ENCODE peak calls at places on chromosomes 3 and 15, in seven cellular contexts. F is cardiac muscle cell; B is CD8-positive, alpha-beta T cell; A is lower lobe of right lung; K is stimulated activated CD8-positive, alpha-beta memory T cell treated with anti-CD3 and anti-CD28 coated beads, Interleukin-2, amount 100 ng/mL, for 48 hours; S is hepatic stellate cell; W is hepatocyte. C is an unnamed sample.

GRCh38 chr15:40934457-40934856 is 5.3 kb downstream of the DLL4 start:
- DNase-seq in W (no peak), A (no peak), K (no peak), B (no peak), S (no peak), F (no peak), C (no peak)

GRCh38 chr15:67172172-67172571 is 82.3 kb downstream of the AAGAB start:
- DNase-seq in B (no peak), S (no peak), A (no peak), K (peak), F (no peak), W (no peak), C (no peak)

GRCh38 chr3:23611737-23612295 is 193.9 kb upstream of the UBE2E1 start:
- DNase-seq in K (no peak), A (peak), B (no peak), S (peak), F (peak), W (peak), C (no peak)

GRCh38 chr3:194682651-194683310 is 2.9 kb upstream of the FAM43A start:
- DNase-seq in S (peak), K (peak), W (peak), B (no peak), F (peak), A (peak), C (peak)

GRCh38 chr3:177565981-177566380 is 368.7 kb upstream of the TBL1XR1 start:
- DNase-seq in B (no peak), W (no peak), K (no peak), A (no peak), S (no peak), F (no peak), C (no peak)

GRCh38 chr3:16240229-16241023 is 24.3 kb downstream of the DPH3 start:
- DNase-seq in W (peak), F (peak), S (peak), K (no peak), B (no peak), A (no peak), C (no peak)

GRCh38 chr3:178201714-178202113 is 334.5 kb upstream of the KCNMB2 start:
- DNase-seq in F (no peak), A (no peak), S (no peak), W (no peak), K (no peak), B (no peak), C (no peak)

GRCh38 chr3:149128856-149129255 is 582 bp upstream of the HPS3 start:
- DNase-seq in F (no peak), S (no peak), A (no peak), B (no peak), W (no peak), K (no peak), C (no peak)

GRCh38 chr15:91561371-91562100 is 292.0 kb upstream of the SLCO3A1 start:
- DNase-seq in A (no peak), S (no peak), K (no peak), B (no peak), W (peak), F (peak), C (no peak)

GRCh38 chr15:51931638-51932037 is 39.9 kb downstream of the LEO1 start:
- DNase-seq in K (no peak), W (no peak), S (no peak), B (no peak), A (no peak), F (no peak), C (no peak)

GRCh38 chr3:197354195-197355059 is 56.0 kb upstream of the DLG1 start:
- DNase-seq in A (no peak), S (peak), F (peak), B (no peak), W (peak), K (no peak), C (no peak)

GRCh38 chr3:138124689-138125420 is 7.3 kb downstream of the A4GNT start:
- DNase-seq in F (peak), A (peak), S (peak), B (no peak), K (no peak), W (no peak), C (no peak)

GRCh38 chr3:186742618-186743335 is 25.6 kb downstream of the KNG1 start:
- DNase-seq in F (no peak), K (no peak), B (no peak), A (no peak), S (no peak), W (no peak), C (no peak)

GRCh38 chr15:101733545-101733944 is 9.3 kb upstream of the TARS3 start:
- DNase-seq in A (no peak), B (no peak), S (no peak), K (no peak), F (no peak), W (no peak), C (no peak)

GRCh38 chr3:155070932-155071387 is 9.2 kb upstream of the MME start:
- DNase-seq in A (no peak), W (peak), K (no peak), B (no peak), F (peak), S (peak), C (no peak)

GRCh38 chr3:18425641-18426403 is 683 bp upstream of the SATB1 start:
- DNase-seq in W (peak), K (peak), S (no peak), F (peak), A (peak), B (peak), C (peak)

GRCh38 chr15:76663529-76663928 is 241.6 kb downstream of the SCAPER start:
- DNase-seq in A (no peak), W (no peak), F (no peak), B (no peak), K (no peak), S (no peak), C (no peak)

GRCh38 chr3:122313261-122313660 is 11.8 kb upstream of the CSTA start:
- DNase-seq in B (no peak), K (no peak), W (no peak), S (no peak), A (no peak), F (peak), C (peak)

GRCh38 chr3:42071720-42072582 is 19.2 kb upstream of the TRAK1 start:
- DNase-seq in W (peak), S (peak), K (no peak), A (peak), B (no peak), F (peak), C (peak)